ENCODE peak calls at places on chromosomes 11 and 22, in seven cellular contexts. One of them, this sample, is unnamed. For H3K4me1, the result is how much of the 10 kb centered on the place peaks cover.

GRCh38 chr22:27775698-27776409 is 25.7 kb downstream of the MN1 start:
- DNase-seq in Peyer's patch: no peak
- DNase-seq in HCT116: no peak
- DNase-seq in effector memory CD4-positive, alpha-beta T cell: no peak
- DNase-seq in Panc1: no peak
- DNase-seq in uterus: no peak
- DNase-seq in GM23338: peak
- DNase-seq in this sample: no peak

GRCh38 chr22:32804036-32804435 is 2.5 kb downstream of the TIMP3 start:
- DNase-seq in HCT116: no peak
- DNase-seq in GM23338: no peak
- DNase-seq in Panc1: no peak
- DNase-seq in uterus: no peak
- DNase-seq in Peyer's patch: no peak
- DNase-seq in effector memory CD4-positive, alpha-beta T cell: no peak
- DNase-seq in this sample: no peak

GRCh38 chr11:1520209-1520986 is 33.8 kb upstream of the MOB2 start:
- DNase-seq in Panc1: no peak
- DNase-seq in HCT116: no peak
- DNase-seq in effector memory CD4-positive, alpha-beta T cell: no peak
- DNase-seq in uterus: no peak
- DNase-seq in Peyer's patch: no peak
- DNase-seq in GM23338: no peak
- DNase-seq in this sample: no peak

GRCh38 chr22:24134090-24134846 is 47.0 kb upstream of the SUSD2 start:
- DNase-seq in GM23338: peak
- DNase-seq in effector memory CD4-positive, alpha-beta T cell: no peak
- DNase-seq in Peyer's patch: peak
- DNase-seq in HCT116: no peak
- DNase-seq in Panc1: no peak
- DNase-seq in uterus: no peak
- DNase-seq in this sample: no peak

GRCh38 chr11:80542704-80543103 is 1101.9 kb upstream of the TENM4 start:
- DNase-seq in Panc1: no peak
- DNase-seq in GM23338: no peak
- DNase-seq in HCT116: no peak
- DNase-seq in effector memory CD4-positive, alpha-beta T cell: no peak
- DNase-seq in uterus: no peak
- DNase-seq in Peyer's patch: no peak
- DNase-seq in this sample: no peak

GRCh38 chr11:119337581-119338317 is 2.9 kb downstream of the C1QTNF5 start:
- DNase-seq in effector memory CD4-positive, alpha-beta T cell: no peak
- DNase-seq in Peyer's patch: no peak
- DNase-seq in Panc1: no peak
- DNase-seq in uterus: no peak
- DNase-seq in HCT116: no peak
- DNase-seq in GM23338: peak
- DNase-seq in this sample: no peak

GRCh38 chr11:134342572-134343340 is 11.0 kb downstream of the GLB1L2 start:
- DNase-seq in GM23338: peak
- DNase-seq in effector memory CD4-positive, alpha-beta T cell: no peak
- DNase-seq in HCT116: no peak
- DNase-seq in uterus: no peak
- DNase-seq in Panc1: no peak
- DNase-seq in Peyer's patch: no peak
- DNase-seq in this sample: no peak

GRCh38 chr22:29093501-29093921 is 20.7 kb downstream of the KREMEN1 start:
- DNase-seq in GM23338: no peak
- DNase-seq in HCT116: no peak
- DNase-seq in Peyer's patch: no peak
- DNase-seq in Panc1: no peak
- DNase-seq in effector memory CD4-positive, alpha-beta T cell: no peak
- DNase-seq in uterus: no peak
- DNase-seq in this sample: no peak

GRCh38 chr11:100687630-100688395 is 725 bp downstream of the ARHGAP42 start:
- DNase-seq in GM23338: peak
- DNase-seq in effector memory CD4-positive, alpha-beta T cell: no peak
- DNase-seq in Panc1: peak
- DNase-seq in uterus: peak
- DNase-seq in Peyer's patch: peak
- DNase-seq in HCT116: peak
- DNase-seq in this sample: no peak

GRCh38 chr11:100684101-100685065 is 2.7 kb upstream of the ARHGAP42 start:
- DNase-seq in HCT116: peak
- DNase-seq in effector memory CD4-positive, alpha-beta T cell: no peak
- DNase-seq in Peyer's patch: no peak
- DNase-seq in uterus: no peak
- DNase-seq in GM23338: no peak
- DNase-seq in Panc1: peak
- DNase-seq in this sample: no peak

GRCh38 chr11:100686476-100686875 is 612 bp upstream of the ARHGAP42 start:
- DNase-seq in GM23338: peak
- DNase-seq in uterus: no peak
- DNase-seq in Panc1: no peak
- DNase-seq in Peyer's patch: no peak
- DNase-seq in HCT116: no peak
- DNase-seq in effector memory CD4-positive, alpha-beta T cell: no peak
- DNase-seq in this sample: no peak

GRCh38 chr11:100689141-100689540 is 2.1 kb downstream of the ARHGAP42 start:
- DNase-seq in uterus: no peak
- DNase-seq in GM23338: no peak
- DNase-seq in Panc1: no peak
- DNase-seq in HCT116: no peak
- DNase-seq in Peyer's patch: no peak
- DNase-seq in effector memory CD4-positive, alpha-beta T cell: no peak
- DNase-seq in this sample: no peak

DNA sequence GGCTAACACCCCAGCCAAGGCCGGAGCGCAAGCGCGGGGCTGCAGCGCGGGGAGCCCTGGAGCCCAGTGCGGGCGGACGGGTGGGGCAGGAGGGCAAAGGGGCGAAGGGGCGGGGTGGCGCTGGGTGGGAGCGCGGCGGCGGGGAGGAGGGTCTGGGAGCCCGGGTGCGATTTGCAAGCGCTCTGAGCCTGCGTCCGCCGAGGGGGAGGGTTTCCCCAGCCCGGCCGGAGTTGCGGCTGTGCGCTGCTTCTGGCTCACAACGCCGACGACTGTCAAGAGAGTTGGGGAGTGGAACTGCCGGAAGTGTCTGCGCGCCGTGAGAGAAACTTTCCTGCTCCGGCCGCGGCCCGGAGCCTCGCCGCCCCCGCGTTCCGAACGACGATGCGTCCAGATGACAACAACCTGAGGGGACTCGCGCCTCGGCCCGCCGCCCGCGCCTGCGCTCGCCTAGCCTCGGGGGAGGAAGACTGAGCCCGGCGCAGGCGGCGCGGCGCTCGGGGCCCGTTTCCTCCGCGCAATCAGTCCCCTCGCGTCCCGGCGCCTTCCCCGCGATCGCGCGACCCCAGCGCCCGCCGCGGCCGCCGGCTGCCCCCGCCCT is at the start of gene ARHGAP42:
- DNase-seq in effector memory CD4-positive, alpha-beta T cell: no peak
- DNase-seq in GM23338: peak
- DNase-seq in uterus: peak
- DNase-seq in HCT116: no peak
- DNase-seq in Panc1: no peak
- DNase-seq in Peyer's patch: peak
- DNase-seq in this sample: no peak
- H3K4me1 ChIP-seq in effector memory CD4-positive, alpha-beta T cell: under half
- H3K4me1 ChIP-seq in GM23338: under half
- H3K4me1 ChIP-seq in uterus: under half
- H3K4me1 ChIP-seq in HCT116: under half
- H3K4me1 ChIP-seq in Panc1: under half
- H3K4me1 ChIP-seq in Peyer's patch: under half
- H3K4me1 ChIP-seq in this sample: under half

GRCh38 chr22:45905326-45905923 is 71.5 kb downstream of the WNT7B start:
- DNase-seq in Panc1: no peak
- DNase-seq in GM23338: no peak
- DNase-seq in HCT116: no peak
- DNase-seq in effector memory CD4-positive, alpha-beta T cell: no peak
- DNase-seq in Peyer's patch: no peak
- DNase-seq in uterus: no peak
- DNase-seq in this sample: no peak

GRCh38 chr22:45906946-45907345 is 70.0 kb downstream of the WNT7B start:
- DNase-seq in HCT116: no peak
- DNase-seq in GM23338: no peak
- DNase-seq in uterus: no peak
- DNase-seq in Peyer's patch: no peak
- DNase-seq in effector memory CD4-positive, alpha-beta T cell: no peak
- DNase-seq in Panc1: no peak
- DNase-seq in this sample: no peak

GRCh38 chr22:45905924-45906865 is 70.8 kb downstream of the WNT7B start:
- DNase-seq in GM23338: no peak
- DNase-seq in effector memory CD4-positive, alpha-beta T cell: no peak
- DNase-seq in HCT116: no peak
- DNase-seq in Panc1: no peak
- DNase-seq in Peyer's patch: no peak
- DNase-seq in uterus: no peak
- DNase-seq in this sample: no peak

GRCh38 chr22:45903355-45904149 is 73.4 kb downstream of the WNT7B start:
- DNase-seq in effector memory CD4-positive, alpha-beta T cell: no peak
- DNase-seq in GM23338: no peak
- DNase-seq in Peyer's patch: no peak
- DNase-seq in Panc1: no peak
- DNase-seq in HCT116: no peak
- DNase-seq in uterus: no peak
- DNase-seq in this sample: peak

DNA sequence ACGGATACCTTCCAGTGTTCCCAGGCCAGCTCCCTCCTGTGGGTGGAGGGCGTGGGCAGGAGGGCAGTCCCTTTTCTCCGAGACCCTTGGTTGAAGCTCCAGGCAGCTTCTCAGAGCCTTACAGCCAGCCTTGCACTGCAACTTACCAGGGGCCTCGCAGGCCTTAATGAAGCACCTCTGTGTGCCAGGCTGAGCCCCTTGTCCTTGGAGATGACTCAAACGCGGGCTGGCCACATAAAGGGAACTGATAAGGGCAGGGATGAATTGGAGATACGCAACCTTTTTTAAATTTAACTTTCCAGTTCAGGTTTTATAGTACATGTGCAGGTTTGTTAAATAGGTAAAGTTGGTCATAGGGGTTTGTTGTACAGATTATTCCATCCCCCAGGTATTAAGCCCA is 72.7 kb downstream of the WNT7B start:
- DNase-seq in uterus: no peak
- DNase-seq in GM23338: no peak
- DNase-seq in Panc1: no peak
- DNase-seq in effector memory CD4-positive, alpha-beta T cell: no peak
- DNase-seq in Peyer's patch: no peak
- DNase-seq in HCT116: no peak
- DNase-seq in this sample: no peak
- H3K4me1 ChIP-seq in uterus: under half
- H3K4me1 ChIP-seq in GM23338: under half
- H3K4me1 ChIP-seq in Panc1: under half
- H3K4me1 ChIP-seq in effector memory CD4-positive, alpha-beta T cell: under half
- H3K4me1 ChIP-seq in Peyer's patch: under half
- H3K4me1 ChIP-seq in HCT116: under half
- H3K4me1 ChIP-seq in this sample: under half

GRCh38 chr11:27391336-27392015 is 28.5 kb upstream of the CCDC34 start:
- DNase-seq in effector memory CD4-positive, alpha-beta T cell: no peak
- DNase-seq in Peyer's patch: no peak
- DNase-seq in uterus: no peak
- DNase-seq in Panc1: no peak
- DNase-seq in GM23338: no peak
- DNase-seq in HCT116: peak
- DNase-seq in this sample: no peak

GRCh38 chr11:27390959-27391326 is 27.9 kb upstream of the CCDC34 start:
- DNase-seq in effector memory CD4-positive, alpha-beta T cell: no peak
- DNase-seq in GM23338: no peak
- DNase-seq in uterus: no peak
- DNase-seq in HCT116: no peak
- DNase-seq in Peyer's patch: no peak
- DNase-seq in Panc1: no peak
- DNase-seq in this sample: no peak

GRCh38 chr11:27392278-27392677 is 29.3 kb upstream of the CCDC34 start:
- DNase-seq in effector memory CD4-positive, alpha-beta T cell: no peak
- DNase-seq in HCT116: no peak
- DNase-seq in Panc1: no peak
- DNase-seq in Peyer's patch: no peak
- DNase-seq in GM23338: no peak
- DNase-seq in uterus: no peak
- DNase-seq in this sample: no peak

GRCh38 chr11:27390318-27390958 is 27.4 kb upstream of the CCDC34 start:
- DNase-seq in HCT116: no peak
- DNase-seq in GM23338: peak
- DNase-seq in uterus: no peak
- DNase-seq in effector memory CD4-positive, alpha-beta T cell: no peak
- DNase-seq in Peyer's patch: no peak
- DNase-seq in Panc1: no peak
- DNase-seq in this sample: no peak

DNA sequence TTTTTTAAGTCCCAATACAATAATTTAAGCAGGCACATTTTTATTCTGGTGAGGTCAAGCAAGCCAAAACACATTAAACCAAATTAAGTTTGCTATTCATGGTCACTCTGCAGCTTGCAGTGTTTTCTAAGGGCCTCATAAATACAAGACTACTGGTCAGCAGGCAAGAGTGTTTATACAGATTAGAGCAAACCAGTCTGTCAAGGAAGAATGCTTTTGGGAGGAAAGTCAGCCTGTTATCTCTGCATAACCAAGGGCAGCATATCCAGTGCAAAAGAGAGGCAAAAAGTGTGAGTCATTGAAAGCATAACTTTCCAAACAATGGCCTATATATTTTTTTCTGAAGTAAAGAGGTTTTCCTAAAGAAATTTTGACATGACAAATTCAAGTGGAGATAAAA is 29.7 kb upstream of the CCDC34 start:
- DNase-seq in effector memory CD4-positive, alpha-beta T cell: no peak
- DNase-seq in uterus: no peak
- DNase-seq in GM23338: peak
- DNase-seq in Panc1: no peak
- DNase-seq in HCT116: no peak
- DNase-seq in Peyer's patch: no peak
- DNase-seq in this sample: no peak
- H3K4me1 ChIP-seq in effector memory CD4-positive, alpha-beta T cell: under half
- H3K4me1 ChIP-seq in uterus: under half
- H3K4me1 ChIP-seq in GM23338: half or more
- H3K4me1 ChIP-seq in Panc1: half or more
- H3K4me1 ChIP-seq in HCT116: under half
- H3K4me1 ChIP-seq in Peyer's patch: under half
- H3K4me1 ChIP-seq in this sample: under half

GRCh38 chr22:50307891-50308596 is 598 bp upstream of the PLXNB2 start:
- DNase-seq in effector memory CD4-positive, alpha-beta T cell: no peak
- DNase-seq in GM23338: no peak
- DNase-seq in HCT116: no peak
- DNase-seq in Peyer's patch: no peak
- DNase-seq in uterus: peak
- DNase-seq in Panc1: no peak
- DNase-seq in this sample: no peak

GRCh38 chr22:50309601-50309991 is 2.1 kb upstream of the PLXNB2 start:
- DNase-seq in GM23338: no peak
- DNase-seq in HCT116: no peak
- DNase-seq in effector memory CD4-positive, alpha-beta T cell: no peak
- DNase-seq in Panc1: no peak
- DNase-seq in uterus: no peak
- DNase-seq in Peyer's patch: no peak
- DNase-seq in this sample: no peak

GRCh38 chr22:50308597-50308935 is 1.1 kb upstream of the PLXNB2 start:
- DNase-seq in uterus: peak
- DNase-seq in Panc1: no peak
- DNase-seq in Peyer's patch: peak
- DNase-seq in HCT116: no peak
- DNase-seq in effector memory CD4-positive, alpha-beta T cell: no peak
- DNase-seq in GM23338: no peak
- DNase-seq in this sample: no peak

GRCh38 chr22:50310209-50310722 is 2.8 kb upstream of the PLXNB2 start:
- DNase-seq in Panc1: no peak
- DNase-seq in Peyer's patch: no peak
- DNase-seq in HCT116: no peak
- DNase-seq in GM23338: peak
- DNase-seq in effector memory CD4-positive, alpha-beta T cell: no peak
- DNase-seq in uterus: no peak
- DNase-seq in this sample: no peak

GRCh38 chr22:50308986-50309600 is 1.6 kb upstream of the PLXNB2 start:
- DNase-seq in uterus: no peak
- DNase-seq in HCT116: no peak
- DNase-seq in Panc1: no peak
- DNase-seq in Peyer's patch: no peak
- DNase-seq in GM23338: no peak
- DNase-seq in effector memory CD4-positive, alpha-beta T cell: no peak
- DNase-seq in this sample: no peak
- H3K4me1 ChIP-seq in uterus: under half
- H3K4me1 ChIP-seq in HCT116: under half
- H3K4me1 ChIP-seq in Panc1: under half
- H3K4me1 ChIP-seq in Peyer's patch: under half
- H3K4me1 ChIP-seq in GM23338: under half
- H3K4me1 ChIP-seq in effector memory CD4-positive, alpha-beta T cell: under half
- H3K4me1 ChIP-seq in this sample: under half